ENCODE peak calls at places on chromosome 3, in seven cellular contexts. U is central memory CD4-positive, alpha-beta T cell; W is HepG2; N is Kasumi-1; J is ascending aorta; C is left ventricle myocardium inferior; L is AG10803. X is an unnamed sample.
A peak's percentile ranks its signal among the peaks of the same experiment; 100 is the strongest.

GRCh38 chr3:177772908-177773557 is 575.8 kb upstream of the TBL1XR1 start:
- DNase-seq in N (peak; percentile 16), C (peak; percentile 29), J (no peak), L (no peak), U (no peak), W (no peak), X (no peak)

GRCh38 chr3:55596212-55596611 is 109.1 kb upstream of the WNT5A start:
- DNase-seq in C (no peak), L (no peak), N (no peak), U (no peak), W (no peak), J (no peak), X (no peak)

GRCh38 chr3:57434041-57434440 is 110.1 kb downstream of the DNAH12 start:
- DNase-seq in J (no peak), U (no peak), L (peak; percentile 21), W (peak; percentile 69), N (peak; percentile 53), C (no peak), X (no peak)

GRCh38 chr3:8507496-8507895 is 5.9 kb downstream of the LMCD1 start:
- DNase-seq in U (no peak), C (no peak), L (no peak), N (no peak), W (no peak), J (no peak), X (no peak)

GRCh38 chr3:185807455-185808068 is 17.3 kb downstream of the IGF2BP2 start:
- DNase-seq in C (no peak), U (no peak), J (no peak), N (peak; percentile 35), L (peak; percentile 68), W (no peak), X (no peak)

GRCh38 chr3:184565421-184566211 is 4.0 kb downstream of the EPHB3 start:
- DNase-seq in C (no peak), L (peak; percentile 92), W (no peak), N (no peak), U (no peak), J (no peak), X (no peak)

GRCh38 chr3:105367063-105367405 is 325 bp downstream of the ALCAM start:
- DNase-seq in J (peak; percentile 64), W (no peak), L (no peak), N (no peak), U (peak; percentile 28), C (no peak), X (peak; percentile 65)

GRCh38 chr3:195893516-195893915 is 14.8 kb downstream of the TNK2 start:
- DNase-seq in N (no peak), W (no peak), L (no peak), J (no peak), U (no peak), C (no peak), X (no peak)

GRCh38 chr3:3334456-3334855 is 155.0 kb upstream of the CRBN start:
- DNase-seq in W (no peak), U (no peak), C (no peak), L (no peak), N (no peak), J (no peak), X (no peak)

GRCh38 chr3:59775106-59775505 is 725.3 kb upstream of the CFAP20DC start:
- DNase-seq in U (no peak), C (no peak), N (no peak), L (no peak), J (no peak), W (no peak), X (no peak)

GRCh38 chr3:120418866-120419490 is 31.8 kb downstream of the FSTL1 start:
- DNase-seq in U (no peak), L (no peak), J (peak; percentile 58), W (peak; percentile 76), N (peak; percentile 79), C (peak; percentile 52), X (no peak)

GRCh38 chr3:124995460-124995994 is 60.3 kb downstream of the HEG1 start:
- DNase-seq in C (peak; percentile 38), N (peak; percentile 23), L (peak; percentile 45), W (peak; percentile 49), J (peak; percentile 68), U (peak; percentile 32), X (peak; percentile 77)

GRCh38 chr3:151916781-151917180 is 43.3 kb downstream of the SUCNR1 start:
- DNase-seq in U (no peak), L (no peak), N (no peak), W (no peak), C (no peak), J (no peak), X (no peak)

GRCh38 chr3:133486658-133487057 is 86.8 kb downstream of the BFSP2 start:
- DNase-seq in W (no peak), N (no peak), U (no peak), J (no peak), L (no peak), C (no peak), X (no peak)

GRCh38 chr3:127699098-127699945 is 26.6 kb downstream of the ABTB1 start:
- DNase-seq in C (peak; percentile 16), U (no peak), N (no peak), J (no peak), L (no peak), W (no peak), X (peak; percentile 23)

GRCh38 chr3:185549111-185549510 is 3.3 kb downstream of the LIPH start:
- DNase-seq in U (no peak), L (peak; percentile 99), J (peak; percentile 78), N (no peak), C (no peak), W (no peak), X (no peak)

GRCh38 chr3:21979706-21980105 is 228.7 kb upstream of the ZNF385D start:
- DNase-seq in U (no peak), W (peak; percentile 5), L (peak; percentile 34), N (no peak), C (no peak), J (no peak), X (no peak)

GRCh38 chr3:4734454-4734853 is 241.3 kb downstream of the ITPR1 start:
- DNase-seq in J (peak; percentile 57), L (no peak), U (no peak), W (no peak), N (no peak), C (no peak), X (no peak)

GRCh38 chr3:172040976-172041963 is 1.9 kb downstream of the FNDC3B start:
- DNase-seq in U (no peak), L (peak; percentile 78), N (peak; percentile 30), J (no peak), W (no peak), C (no peak), X (no peak)

GRCh38 chr3:179446501-179446900 is 4.8 kb downstream of the GNB4 start:
- DNase-seq in L (peak; percentile 41), N (peak; percentile 50), W (peak; percentile 27), J (no peak), C (no peak), U (no peak), X (no peak)

GRCh38 chr3:58008140-58009025 is at the start of gene FLNB:
- DNase-seq in L (peak; percentile 50), U (peak; percentile 63), W (peak; percentile 45), J (peak; percentile 81), N (peak; percentile 69), C (peak; percentile 62), X (peak; percentile 81)

GRCh38 chr3:51388286-51389029 is 2.6 kb upstream of the RBM15B start:
- DNase-seq in U (no peak), L (no peak), N (peak; percentile 65), W (peak; percentile 45), C (no peak), J (peak; percentile 56), X (no peak)

GRCh38 chr3:34247401-34247800 is 449.0 kb downstream of the PDCD6IP start:
- DNase-seq in N (no peak), U (no peak), J (no peak), W (no peak), C (no peak), L (no peak), X (no peak)

GRCh38 chr3:31389939-31390338 is 142.8 kb upstream of the STT3B start:
- DNase-seq in U (no peak), L (no peak), W (no peak), N (no peak), C (no peak), J (no peak), X (no peak)

GRCh38 chr3:160754371-160754854 is 1.6 kb upstream of the PPM1L start:
- DNase-seq in N (peak; percentile 64), W (no peak), U (peak; percentile 20), L (peak; percentile 36), J (peak; percentile 66), C (peak; percentile 26), X (peak; percentile 66)

GRCh38 chr3:101643861-101644613 is 32.9 kb downstream of the ZBTB11 start:
- DNase-seq in U (peak; percentile 55), N (no peak), J (no peak), C (no peak), W (no peak), L (peak; percentile 63), X (no peak)

GRCh38 chr3:15342945-15343344 is 10.6 kb upstream of the SH3BP5 start:
- DNase-seq in L (no peak), C (no peak), W (no peak), N (no peak), J (no peak), U (no peak), X (no peak)

GRCh38 chr3:42033741-42034140 is 57.4 kb upstream of the TRAK1 start:
- DNase-seq in J (no peak), W (no peak), L (peak; percentile 66), C (no peak), N (no peak), U (no peak), X (no peak)

GRCh38 chr3:147407107-147407494 is 758 bp upstream of the ZIC4 start:
- DNase-seq in L (no peak), W (no peak), J (no peak), U (no peak), C (no peak), N (no peak), X (no peak)

GRCh38 chr3:52289747-52290595 is 2.3 kb downstream of the GLYCTK start:
- DNase-seq in C (no peak), J (no peak), U (no peak), W (peak; percentile 97), L (no peak), N (no peak), X (no peak)

GRCh38 chr3:115648559-115648958 is 25.2 kb downstream of the GAP43 start:
- DNase-seq in C (no peak), N (no peak), U (no peak), W (no peak), J (no peak), L (no peak), X (no peak)

GRCh38 chr3:24598691-24599090 is 104.0 kb upstream of the THRB start:
- DNase-seq in L (peak; percentile 40), N (no peak), U (no peak), J (no peak), W (peak; percentile 42), C (no peak), X (no peak)

GRCh38 chr3:3074551-3075257 is 35.5 kb downstream of the IL5RA start:
- DNase-seq in C (no peak), W (no peak), L (no peak), N (no peak), J (no peak), U (no peak), X (no peak)

GRCh38 chr3:103295974-103296570 is 861.3 kb downstream of the ZPLD1 start:
- DNase-seq in U (no peak), W (peak; percentile 5), J (no peak), N (peak; percentile 35), L (peak; percentile 15), C (no peak), X (no peak)

GRCh38 chr3:66490214-66490613 is 10.6 kb downstream of the LRIG1 start:
- DNase-seq in C (no peak), L (peak; percentile 35), J (no peak), U (no peak), W (no peak), N (peak; percentile 33), X (no peak)

GRCh38 chr3:65448120-65448519 is 590.6 kb downstream of the MAGI1 start:
- DNase-seq in C (no peak), W (no peak), J (no peak), L (no peak), N (no peak), U (no peak), X (no peak)

GRCh38 chr3:44414517-44415090 is 62.9 kb downstream of the ZNF445 start:
- DNase-seq in N (no peak), C (no peak), J (no peak), U (no peak), W (peak; percentile 29), L (no peak), X (no peak)

GRCh38 chr3:190073264-190073663 is 47.4 kb downstream of the P3H2 start:
- DNase-seq in L (no peak), U (no peak), C (no peak), J (no peak), N (no peak), W (no peak), X (no peak)

X was measured in sciatic nerve.